ENCODE peak calls at places on chromosomes 6 and 20, in six cellular contexts. Z is neuronal stem cell, S is IMR-90, P is H9, G is trophoblast cell, F is mesendoderm. U is an unnamed sample.

GRCh38 chr6:132300323-132300949 is 100.8 kb downstream of the MOXD1 start:
- DNase-seq in F (peak), S (peak), G (peak), P (peak), Z (no peak), U (peak)

GRCh38 chr6:170089937-170090335 is 200.9 kb downstream of the DLL1 start:
- DNase-seq in S (no peak), G (no peak), Z (no peak), P (no peak), F (no peak), U (no peak)

GRCh38 chr20:9185511-9185910 is 116.6 kb downstream of the PLCB4 start:
- DNase-seq in G (no peak), S (peak), F (peak), P (no peak), Z (no peak), U (peak)

GRCh38 chr6:14876778-14877613 is 368.9 kb upstream of the JARID2 start:
- DNase-seq in Z (no peak), S (peak), P (no peak), G (no peak), F (peak), U (peak)

GRCh38 chr6:165218816-165219215 is 90.6 kb downstream of the C6orf118 start:
- DNase-seq in G (no peak), F (no peak), S (no peak), Z (no peak), P (no peak), U (no peak)

GRCh38 chr6:79396625-79397024 is 140.6 kb downstream of the LCA5 start:
- DNase-seq in F (no peak), P (no peak), G (no peak), S (no peak), Z (no peak), U (no peak)

GRCh38 chr6:22141271-22141745 is 155.5 kb downstream of the PRL start:
- DNase-seq in P (no peak), S (peak), G (no peak), Z (no peak), F (no peak), U (peak)

GRCh38 chr6:15947923-15948322 is 181.0 kb upstream of the MYLIP start:
- DNase-seq in F (no peak), S (no peak), G (no peak), Z (no peak), P (no peak), U (no peak)

GRCh38 chr6:70415660-70416059 is 2.4 kb downstream of the FAM135A start:
- DNase-seq in F (no peak), Z (no peak), P (no peak), G (no peak), S (no peak), U (peak)

GRCh38 chr6:17038316-17038715 is 63.5 kb upstream of the STMND1 start:
- DNase-seq in Z (no peak), F (no peak), S (peak), P (no peak), G (no peak), U (peak)

GRCh38 chr6:162200036-162200435 is 527.5 kb downstream of the PRKN start:
- DNase-seq in F (no peak), P (no peak), S (no peak), Z (no peak), G (no peak), U (no peak)

GRCh38 chr6:2949536-2950083 is 21.8 kb downstream of the SERPINB6 start:
- DNase-seq in G (no peak), F (no peak), S (no peak), P (peak), Z (no peak), U (no peak)

GRCh38 chr20:34155864-34156263 is 43.8 kb upstream of the EIF2S2 start:
- DNase-seq in Z (no peak), P (no peak), G (no peak), F (peak), S (no peak), U (no peak)

GRCh38 chr6:2132416-2132815 is 113.0 kb downstream of the GMDS start:
- DNase-seq in Z (no peak), S (peak), G (no peak), P (no peak), F (no peak), U (no peak)

GRCh38 chr20:24610341-24611115 is 141.1 kb downstream of the SYNDIG1 start:
- DNase-seq in G (no peak), P (no peak), S (no peak), F (peak), Z (no peak), U (no peak)

GRCh38 chr20:2417142-2417541 is 36.4 kb downstream of the TGM6 start:
- DNase-seq in G (no peak), S (no peak), Z (no peak), F (no peak), P (no peak), U (no peak)

GRCh38 chr20:18255526-18255925 is 32.8 kb upstream of the ZNF133 start:
- DNase-seq in S (no peak), P (no peak), F (no peak), G (no peak), Z (no peak), U (no peak)
- H3K4me2 ChIP-seq in S (no peak), P (no peak), F (no peak), G (no peak), Z (no peak), U (no peak)

GRCh38 chr20:40459299-40459698 is 229.7 kb downstream of the MAFB start:
- DNase-seq in F (no peak), P (no peak), Z (no peak), S (no peak), G (no peak), U (no peak)

GRCh38 chr20:40464731-40465208 is 224.3 kb downstream of the MAFB start:
- DNase-seq in P (no peak), Z (no peak), G (no peak), S (no peak), F (no peak), U (no peak)

GRCh38 chr20:40467014-40467413 is 222.0 kb downstream of the MAFB start:
- DNase-seq in Z (no peak), S (no peak), F (no peak), G (no peak), P (no peak), U (no peak)

GRCh38 chr20:40462600-40462999 is 226.4 kb downstream of the MAFB start:
- DNase-seq in Z (no peak), G (no peak), S (no peak), P (no peak), F (no peak), U (no peak)

DNA sequence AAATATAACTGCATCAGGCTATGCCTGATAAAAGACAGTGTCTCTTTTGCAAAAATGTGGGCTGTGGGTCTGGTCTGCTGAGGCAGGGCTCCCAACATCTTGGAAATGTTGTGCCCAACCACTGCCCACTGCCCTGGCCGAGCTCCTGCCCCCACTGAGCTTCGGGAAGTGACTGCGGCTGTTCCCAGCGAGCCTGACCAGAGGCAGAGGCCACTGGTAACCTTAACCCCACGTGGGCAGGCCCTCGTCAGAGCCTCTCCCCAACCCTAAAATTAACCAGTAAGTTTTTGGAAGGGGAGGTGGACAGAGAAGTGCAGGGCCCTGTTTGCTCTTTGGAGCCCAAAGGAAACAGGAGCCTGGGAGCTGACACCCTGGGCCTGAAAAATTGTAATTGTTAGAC is 225.9 kb downstream of the MAFB start:
- DNase-seq in P (no peak), G (no peak), S (no peak), Z (no peak), F (no peak), U (no peak)
- H2BK5ac ChIP-seq in P (no peak), G (peak), S (no peak), Z (no peak), F (no peak), U (no peak)

DNA sequence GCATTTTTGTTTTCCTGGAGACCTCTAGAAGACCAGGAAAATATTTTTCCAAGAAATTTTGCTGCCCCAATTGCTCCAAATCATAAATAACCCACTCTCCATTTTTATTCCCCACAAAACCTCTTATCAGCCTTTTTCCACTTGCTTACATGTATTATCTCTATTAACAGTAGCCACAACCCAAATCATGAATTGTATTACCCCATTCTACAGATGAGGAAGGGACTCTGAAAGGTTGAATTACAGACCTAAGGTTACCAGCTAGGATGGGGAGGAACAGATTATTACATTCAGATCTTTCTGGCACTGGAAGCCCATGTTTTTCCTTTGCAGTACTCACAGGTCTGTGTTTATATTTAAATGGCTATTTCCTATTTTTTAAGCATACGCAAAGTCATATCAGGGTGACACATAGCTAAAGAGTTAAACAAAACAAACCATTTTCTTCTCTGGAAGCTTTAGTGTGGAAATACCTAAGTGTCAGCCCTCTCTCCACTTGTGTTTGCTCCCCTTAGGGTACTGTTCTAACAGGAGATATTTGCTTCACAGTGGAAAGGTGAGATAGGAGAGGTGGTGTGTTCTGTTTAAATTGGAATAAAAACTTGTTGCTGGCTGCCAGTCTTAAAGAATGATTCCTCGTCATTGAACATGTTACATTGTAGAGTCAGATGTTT is 18.7 kb downstream of the PHACTR2 start:
- DNase-seq in S (peak), P (no peak), F (no peak), Z (no peak), G (no peak), U (peak)
- H3K27ac ChIP-seq in S (no peak), P (no peak), F (no peak), Z (no peak), G (no peak), U (no peak)

GRCh38 chr20:45833883-45834796 is 541 bp downstream of the SNX21 start:
- DNase-seq in P (peak), F (peak), S (peak), Z (peak), G (peak), U (peak)

GRCh38 chr20:45833030-45833882 is at the start of gene SNX21:
- DNase-seq in Z (no peak), S (peak), F (peak), P (peak), G (peak), U (peak)

GRCh38 chr20:45836841-45837240 is 3.2 kb downstream of the SNX21 start:
- DNase-seq in S (no peak), Z (no peak), P (no peak), F (no peak), G (no peak), U (no peak)

GRCh38 chr20:45835230-45836224 is 1.9 kb downstream of the SNX21 start:
- DNase-seq in Z (no peak), S (peak), P (no peak), F (no peak), G (no peak), U (no peak)

DNA sequence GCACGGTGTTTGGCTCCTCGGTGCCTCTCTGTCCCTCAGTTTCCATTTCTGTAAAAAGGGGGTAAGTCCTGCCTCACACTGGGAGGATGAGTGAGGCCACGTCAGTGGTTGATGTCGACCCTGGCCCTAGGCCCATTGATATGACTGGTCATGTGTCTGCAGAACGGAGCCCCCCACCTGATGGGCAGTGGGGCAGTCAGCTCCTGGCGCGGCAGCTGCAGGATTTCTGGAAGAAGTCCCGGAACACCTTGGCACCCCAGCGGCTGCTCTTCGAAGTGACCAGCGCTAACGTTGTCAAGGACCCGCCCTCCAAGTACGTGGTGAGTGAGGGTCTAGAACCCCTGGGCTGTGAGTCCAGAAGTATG is 1.2 kb downstream of the SNX21 start:
- DNase-seq in Z (no peak), S (no peak), P (no peak), G (no peak), F (no peak), U (no peak)
- H3K4me2 ChIP-seq in Z (no peak), S (peak), P (peak), G (no peak), F (no peak), U (peak)

DNA sequence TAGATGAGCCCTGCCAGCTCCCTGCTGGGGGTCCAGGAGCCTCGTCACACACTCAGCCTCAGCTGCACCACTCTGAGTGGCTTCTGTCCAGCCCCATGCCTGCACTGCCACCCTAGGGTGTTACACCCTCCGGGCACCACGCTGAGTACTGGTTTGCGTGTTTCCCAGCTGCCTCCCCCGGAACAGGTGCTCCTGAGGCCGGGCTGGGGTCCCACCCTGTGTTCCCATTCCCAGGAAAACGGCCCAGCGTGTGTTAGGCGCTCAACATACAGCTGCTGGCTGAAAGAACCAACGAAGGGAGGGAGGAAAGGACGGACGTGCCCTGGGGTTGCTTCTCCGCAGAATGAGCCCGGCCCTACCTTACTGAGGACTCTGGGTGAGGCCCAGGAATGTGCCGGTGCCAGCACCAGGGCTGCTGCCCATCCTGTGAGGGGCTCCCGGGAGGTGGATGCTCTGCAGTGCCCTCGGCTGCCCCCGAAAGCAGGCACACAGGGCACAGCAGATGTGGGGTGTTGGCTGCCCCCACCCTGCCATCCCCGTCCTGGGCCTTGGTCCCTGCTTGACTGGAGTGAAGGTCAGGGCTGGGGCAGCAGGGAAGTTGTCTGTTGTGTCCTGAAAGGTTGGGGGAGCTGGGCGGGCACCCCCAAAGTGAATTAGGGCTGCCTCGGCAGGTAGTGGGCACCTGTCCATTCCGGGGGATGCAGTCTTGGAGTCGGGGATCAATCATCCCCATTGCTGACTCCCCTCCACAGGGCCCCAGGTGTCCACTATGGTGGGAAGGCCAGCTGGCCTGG is 16.3 kb downstream of the LAMA5 start:
- DNase-seq in P (no peak), S (no peak), F (no peak), G (peak), Z (no peak), U (no peak)
- H2BK5ac ChIP-seq in P (no peak), S (no peak), F (no peak), G (no peak), Z (no peak), U (no peak)

GRCh38 chr20:44689809-44690208 is 25.4 kb upstream of the CCN5 start:
- DNase-seq in P (no peak), Z (no peak), F (no peak), G (no peak), S (no peak), U (no peak)
- H3K27ac ChIP-seq in P (no peak), Z (no peak), F (no peak), G (no peak), S (no peak), U (no peak)

U was measured in mesenchymal stem cell.